ENCODE peak calls at places on chromosomes 2 and 18, in eight cellular contexts. One of them, this sample, is unnamed.

GRCh38 chr2:237601453-237602116 is 11.1 kb upstream of the RAB17 start:
- DNase-seq in psoas muscle: no peak
- DNase-seq in fibroblast of the aortic adventitia: no peak
- DNase-seq in BE2C: no peak
- DNase-seq in tibial artery: no peak
- DNase-seq in A673: no peak
- DNase-seq in left lung: no peak
- DNase-seq in right lobe of liver: peak; percentile 61
- DNase-seq in this sample: no peak

GRCh38 chr2:2940061-2940460 is 437.6 kb downstream of the EIPR1 start:
- DNase-seq in psoas muscle: no peak
- DNase-seq in fibroblast of the aortic adventitia: no peak
- DNase-seq in BE2C: no peak
- DNase-seq in tibial artery: no peak
- DNase-seq in A673: no peak
- DNase-seq in left lung: no peak
- DNase-seq in right lobe of liver: no peak
- DNase-seq in this sample: no peak

GRCh38 chr2:220550995-220551702 is 923.7 kb downstream of the SLC4A3 start:
- DNase-seq in psoas muscle: no peak
- DNase-seq in fibroblast of the aortic adventitia: peak; percentile 7
- DNase-seq in BE2C: no peak
- DNase-seq in tibial artery: no peak
- DNase-seq in A673: no peak
- DNase-seq in left lung: no peak
- DNase-seq in right lobe of liver: no peak
- DNase-seq in this sample: peak; percentile 25

GRCh38 chr2:15154289-15154688 is 406.8 kb downstream of the NBAS start:
- DNase-seq in psoas muscle: no peak
- DNase-seq in fibroblast of the aortic adventitia: no peak
- DNase-seq in BE2C: no peak
- DNase-seq in tibial artery: no peak
- DNase-seq in A673: no peak
- DNase-seq in left lung: no peak
- DNase-seq in right lobe of liver: no peak
- DNase-seq in this sample: peak; percentile 63

GRCh38 chr2:232979871-232980461 is 33.1 kb downstream of the NGEF start:
- DNase-seq in psoas muscle: no peak
- DNase-seq in fibroblast of the aortic adventitia: peak; percentile 53
- DNase-seq in BE2C: no peak
- DNase-seq in tibial artery: peak; percentile 50
- DNase-seq in A673: no peak
- DNase-seq in left lung: no peak
- DNase-seq in right lobe of liver: peak; percentile 24
- DNase-seq in this sample: peak; percentile 56

GRCh38 chr2:137806102-137806805 is 158.0 kb upstream of the HNMT start:
- DNase-seq in psoas muscle: no peak
- DNase-seq in fibroblast of the aortic adventitia: no peak
- DNase-seq in BE2C: no peak
- DNase-seq in tibial artery: no peak
- DNase-seq in A673: peak; percentile 6
- DNase-seq in left lung: no peak
- DNase-seq in right lobe of liver: no peak
- DNase-seq in this sample: no peak

GRCh38 chr18:75070625-75071483 is 138.1 kb downstream of the PTGR3 start:
- DNase-seq in psoas muscle: no peak
- DNase-seq in fibroblast of the aortic adventitia: peak; percentile 64
- DNase-seq in BE2C: no peak
- DNase-seq in tibial artery: no peak
- DNase-seq in A673: peak; percentile 49
- DNase-seq in left lung: peak; percentile 68
- DNase-seq in right lobe of liver: no peak
- DNase-seq in this sample: peak; percentile 79

GRCh38 chr2:187698374-187699110 is 144.3 kb upstream of the TFPI start:
- DNase-seq in psoas muscle: no peak
- DNase-seq in fibroblast of the aortic adventitia: peak; percentile 76
- DNase-seq in BE2C: no peak
- DNase-seq in tibial artery: no peak
- DNase-seq in A673: no peak
- DNase-seq in left lung: no peak
- DNase-seq in right lobe of liver: no peak
- DNase-seq in this sample: peak; percentile 78

GRCh38 chr2:105464325-105464724 is 65.5 kb upstream of the FHL2 start:
- DNase-seq in psoas muscle: no peak
- DNase-seq in fibroblast of the aortic adventitia: no peak
- DNase-seq in BE2C: no peak
- DNase-seq in tibial artery: no peak
- DNase-seq in A673: no peak
- DNase-seq in left lung: no peak
- DNase-seq in right lobe of liver: no peak
- DNase-seq in this sample: no peak

GRCh38 chr2:45102141-45102540 is 92.9 kb upstream of the SIX2 start:
- DNase-seq in psoas muscle: no peak
- DNase-seq in fibroblast of the aortic adventitia: no peak
- DNase-seq in BE2C: no peak
- DNase-seq in tibial artery: no peak
- DNase-seq in A673: no peak
- DNase-seq in left lung: no peak
- DNase-seq in right lobe of liver: no peak
- DNase-seq in this sample: no peak

GRCh38 chr18:41842886-41843285 is 112.1 kb upstream of the PIK3C3 start:
- DNase-seq in psoas muscle: no peak
- DNase-seq in fibroblast of the aortic adventitia: no peak
- DNase-seq in BE2C: no peak
- DNase-seq in tibial artery: no peak
- DNase-seq in A673: no peak
- DNase-seq in left lung: no peak
- DNase-seq in right lobe of liver: no peak
- DNase-seq in this sample: peak; percentile 23

GRCh38 chr2:181954538-181954883 is 31.1 kb upstream of the PPP1R1C start:
- DNase-seq in psoas muscle: no peak
- DNase-seq in fibroblast of the aortic adventitia: no peak
- DNase-seq in BE2C: no peak
- DNase-seq in tibial artery: no peak
- DNase-seq in A673: no peak
- DNase-seq in left lung: no peak
- DNase-seq in right lobe of liver: no peak
- DNase-seq in this sample: no peak
- H3K4me3 ChIP-seq in psoas muscle: peak overlapping the region; percentile 13
- H3K4me3 ChIP-seq in fibroblast of the aortic adventitia: peak overlapping the region; percentile 34
- H3K4me3 ChIP-seq in BE2C: peak overlapping the region; percentile 20
- H3K4me3 ChIP-seq in tibial artery: peak overlapping the region; percentile 40
- H3K4me3 ChIP-seq in A673: peak overlapping the region; percentile 44
- H3K4me3 ChIP-seq in left lung: no peak overlapping the region
- H3K4me3 ChIP-seq in right lobe of liver: no peak overlapping the region
- H3K4me3 ChIP-seq in this sample: peak overlapping the region; percentile 48

GRCh38 chr2:175206866-175207265 is 25.4 kb upstream of the ATP5MC3 start:
- DNase-seq in psoas muscle: no peak
- DNase-seq in fibroblast of the aortic adventitia: no peak
- DNase-seq in BE2C: no peak
- DNase-seq in tibial artery: no peak
- DNase-seq in A673: no peak
- DNase-seq in left lung: no peak
- DNase-seq in right lobe of liver: no peak
- DNase-seq in this sample: no peak

GRCh38 chr2:175205523-175205922 is 24.0 kb upstream of the ATP5MC3 start:
- DNase-seq in psoas muscle: no peak
- DNase-seq in fibroblast of the aortic adventitia: peak; percentile 47
- DNase-seq in BE2C: no peak
- DNase-seq in tibial artery: no peak
- DNase-seq in A673: no peak
- DNase-seq in left lung: no peak
- DNase-seq in right lobe of liver: no peak
- DNase-seq in this sample: peak; percentile 58

GRCh38 chr2:175207741-175208438 is 26.4 kb upstream of the ATP5MC3 start:
- DNase-seq in psoas muscle: no peak
- DNase-seq in fibroblast of the aortic adventitia: peak; percentile 10
- DNase-seq in BE2C: no peak
- DNase-seq in tibial artery: no peak
- DNase-seq in A673: no peak
- DNase-seq in left lung: no peak
- DNase-seq in right lobe of liver: peak; percentile 49
- DNase-seq in this sample: no peak

DNA sequence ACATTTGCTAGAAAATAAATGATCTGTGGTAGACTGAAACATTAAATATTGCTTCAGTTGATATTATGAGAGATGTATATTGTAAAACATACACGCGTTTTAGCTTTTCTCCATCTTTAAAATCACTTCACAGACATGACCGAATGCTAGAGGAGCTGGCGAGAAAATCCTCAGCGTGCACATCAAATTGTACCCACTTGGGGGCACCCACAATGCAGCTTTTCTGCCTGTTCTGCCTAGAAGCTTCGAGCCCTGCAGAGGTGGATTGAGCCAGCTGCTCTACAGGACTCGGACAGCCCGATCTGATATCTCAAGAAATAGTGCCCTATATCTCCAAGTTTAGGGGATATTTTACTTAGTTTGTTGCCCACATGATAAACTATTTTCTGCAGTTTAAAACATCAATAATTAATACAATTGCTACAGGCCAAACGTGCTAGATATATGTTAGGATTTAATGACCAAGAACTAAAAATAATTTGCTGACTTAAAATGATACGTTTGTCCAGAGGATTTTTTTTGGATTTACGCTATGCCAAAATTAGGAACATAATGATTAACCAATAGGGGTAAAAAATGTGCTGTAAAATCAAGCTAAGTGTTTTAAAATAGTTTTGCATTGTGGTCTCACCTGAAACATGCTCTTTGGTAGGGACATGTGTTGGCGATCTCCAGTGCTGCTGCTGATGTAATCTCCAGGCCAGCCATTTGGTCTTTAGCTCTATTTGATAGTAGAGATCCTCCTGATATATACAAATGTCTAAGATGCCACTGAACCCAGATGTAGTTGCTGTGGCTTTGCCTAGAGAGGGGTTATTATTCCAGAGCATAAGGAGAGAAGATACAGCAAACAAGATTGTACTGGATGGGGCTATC is 22.3 kb upstream of the ATP5MC3 start:
- DNase-seq in psoas muscle: peak; percentile 17
- DNase-seq in fibroblast of the aortic adventitia: peak; percentile 43
- DNase-seq in BE2C: peak; percentile 65
- DNase-seq in tibial artery: no peak
- DNase-seq in A673: peak; percentile 78
- DNase-seq in left lung: no peak
- DNase-seq in right lobe of liver: peak; percentile 62
- DNase-seq in this sample: peak; percentile 78
- TF ChIP-seq CTCF in psoas muscle: peak; percentile 44
- TF ChIP-seq CTCF in fibroblast of the aortic adventitia: peak; percentile 66
- TF ChIP-seq CTCF in BE2C: peak; percentile 65
- TF ChIP-seq CTCF in tibial artery: peak; percentile 41
- TF ChIP-seq CTCF in A673: peak; percentile 78
- TF ChIP-seq CTCF in left lung: peak; percentile 19
- TF ChIP-seq CTCF in right lobe of liver: peak; percentile 67
- TF ChIP-seq CTCF in this sample: peak; percentile 82

GRCh38 chr2:100924122-100924519 is 78.0 kb upstream of the RPL31 start:
- DNase-seq in psoas muscle: no peak
- DNase-seq in fibroblast of the aortic adventitia: peak; percentile 31
- DNase-seq in BE2C: no peak
- DNase-seq in tibial artery: no peak
- DNase-seq in A673: no peak
- DNase-seq in left lung: no peak
- DNase-seq in right lobe of liver: no peak
- DNase-seq in this sample: no peak
- H3K4me3 ChIP-seq in psoas muscle: no peak overlapping the region
- H3K4me3 ChIP-seq in fibroblast of the aortic adventitia: no peak overlapping the region
- H3K4me3 ChIP-seq in BE2C: no peak overlapping the region
- H3K4me3 ChIP-seq in tibial artery: no peak overlapping the region
- H3K4me3 ChIP-seq in A673: no peak overlapping the region
- H3K4me3 ChIP-seq in left lung: no peak overlapping the region
- H3K4me3 ChIP-seq in right lobe of liver: no peak overlapping the region
- H3K4me3 ChIP-seq in this sample: no peak overlapping the region

DNA sequence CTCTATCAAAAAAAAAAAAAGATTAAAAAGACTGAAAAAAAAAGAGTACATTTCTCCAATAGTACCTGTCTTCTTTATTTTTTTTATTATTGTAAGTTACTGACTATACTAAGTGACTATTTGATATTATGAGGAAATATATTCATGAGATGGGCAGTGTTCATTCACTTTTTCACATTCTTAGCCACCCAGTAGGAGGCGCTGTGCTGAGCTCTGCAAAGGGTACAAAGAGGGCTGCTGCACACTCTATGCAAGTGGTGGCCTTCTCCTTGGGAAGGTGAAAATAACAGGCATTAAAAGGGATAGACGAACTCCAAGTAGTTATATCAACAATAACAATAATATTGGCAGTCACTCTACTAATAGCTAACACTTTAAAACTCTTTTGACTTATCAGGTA is 1034.9 kb upstream of the FANCL start:
- DNase-seq in psoas muscle: no peak
- DNase-seq in fibroblast of the aortic adventitia: no peak
- DNase-seq in BE2C: peak; percentile 4
- DNase-seq in tibial artery: no peak
- DNase-seq in A673: peak; percentile 11
- DNase-seq in left lung: no peak
- DNase-seq in right lobe of liver: no peak
- DNase-seq in this sample: no peak
- TF ChIP-seq CTCF in psoas muscle: no peak
- TF ChIP-seq CTCF in fibroblast of the aortic adventitia: no peak
- TF ChIP-seq CTCF in BE2C: peak; percentile 14
- TF ChIP-seq CTCF in tibial artery: no peak
- TF ChIP-seq CTCF in A673: peak; percentile 54
- TF ChIP-seq CTCF in left lung: no peak
- TF ChIP-seq CTCF in right lobe of liver: no peak
- TF ChIP-seq CTCF in this sample: peak; percentile 23

GRCh38 chr2:121902171-121902591 is 146.7 kb downstream of the TSN start:
- DNase-seq in psoas muscle: no peak
- DNase-seq in fibroblast of the aortic adventitia: no peak
- DNase-seq in BE2C: no peak
- DNase-seq in tibial artery: no peak
- DNase-seq in A673: peak; percentile 90
- DNase-seq in left lung: no peak
- DNase-seq in right lobe of liver: no peak
- DNase-seq in this sample: no peak

GRCh38 chr2:121905201-121905600 is 149.8 kb downstream of the TSN start:
- DNase-seq in psoas muscle: no peak
- DNase-seq in fibroblast of the aortic adventitia: no peak
- DNase-seq in BE2C: no peak
- DNase-seq in tibial artery: no peak
- DNase-seq in A673: no peak
- DNase-seq in left lung: no peak
- DNase-seq in right lobe of liver: no peak
- DNase-seq in this sample: no peak

GRCh38 chr2:121902616-121903015 is 147.2 kb downstream of the TSN start:
- DNase-seq in psoas muscle: no peak
- DNase-seq in fibroblast of the aortic adventitia: no peak
- DNase-seq in BE2C: no peak
- DNase-seq in tibial artery: no peak
- DNase-seq in A673: no peak
- DNase-seq in left lung: no peak
- DNase-seq in right lobe of liver: no peak
- DNase-seq in this sample: no peak

GRCh38 chr2:121904656-121905055 is 149.2 kb downstream of the TSN start:
- DNase-seq in psoas muscle: no peak
- DNase-seq in fibroblast of the aortic adventitia: no peak
- DNase-seq in BE2C: no peak
- DNase-seq in tibial artery: no peak
- DNase-seq in A673: no peak
- DNase-seq in left lung: no peak
- DNase-seq in right lobe of liver: no peak
- DNase-seq in this sample: no peak

GRCh38 chr2:121903037-121903689 is 147.7 kb downstream of the TSN start:
- DNase-seq in psoas muscle: no peak
- DNase-seq in fibroblast of the aortic adventitia: no peak
- DNase-seq in BE2C: no peak
- DNase-seq in tibial artery: peak; percentile 76
- DNase-seq in A673: peak; percentile 51
- DNase-seq in left lung: no peak
- DNase-seq in right lobe of liver: no peak
- DNase-seq in this sample: no peak
- H3K4me3 ChIP-seq in psoas muscle: peak overlapping the region; percentile 4
- H3K4me3 ChIP-seq in fibroblast of the aortic adventitia: no peak overlapping the region
- H3K4me3 ChIP-seq in BE2C: no peak overlapping the region
- H3K4me3 ChIP-seq in tibial artery: peak overlapping the region; percentile 13
- H3K4me3 ChIP-seq in A673: peak overlapping the region; percentile 44
- H3K4me3 ChIP-seq in left lung: no peak overlapping the region
- H3K4me3 ChIP-seq in right lobe of liver: no peak overlapping the region
- H3K4me3 ChIP-seq in this sample: no peak overlapping the region

This sample was measured in choroid plexus epithelial cell.